ENCODE peak calls at places on chromosome 1, in five cellular contexts. C is NCI-H1930; D is activated naive CD4-positive, alpha-beta T cell treated with anti-CD3 and anti-CD28 coated beads, Interleukin-2, amount 10 ng/mL, durations not matched to agents 7 days and 5 days; T is right atrium auricular region; J is activated T-cell treated with anti-CD3 and anti-CD28 coated beads, Interleukin-2, amount 50 U/mL, for 72 hours. E is an unnamed sample.

GRCh38 chr1:5140136-5140535 is 485.7 kb downstream of the AJAP1 start:
- DNase-seq in C (no peak), D (no peak), T (no peak), J (no peak), E (no peak)

GRCh38 chr1:223716302-223716862 is 4.0 kb downstream of the CAPN2 start:
- DNase-seq in C (no peak), D (peak; percentile 80), T (no peak), J (peak; percentile 57), E (no peak)

GRCh38 chr1:161727343-161727924 is 6.1 kb downstream of the FCRLB start:
- DNase-seq in C (no peak), D (peak; percentile 63), T (no peak), J (peak; percentile 31), E (no peak)

GRCh38 chr1:218254296-218254918 is 30.7 kb upstream of the RRP15 start:
- DNase-seq in C (no peak), D (no peak), T (no peak), J (no peak), E (no peak)

GRCh38 chr1:194277927-194278326 is 1091.5 kb upstream of the B3GALT2 start:
- DNase-seq in C (no peak), D (no peak), T (no peak), J (no peak), E (no peak)

GRCh38 chr1:199907361-199907760 is 120.1 kb upstream of the NR5A2 start:
- DNase-seq in C (no peak), D (no peak), T (no peak), J (no peak), E (no peak)

GRCh38 chr1:180157108-180157507 is 2.4 kb downstream of the QSOX1 start:
- DNase-seq in C (no peak), D (no peak), T (peak; percentile 55), J (no peak), E (no peak)

GRCh38 chr1:169295425-169295824 is 72.2 kb downstream of the NME7 start:
- DNase-seq in C (no peak), D (no peak), T (no peak), J (no peak), E (no peak)

GRCh38 chr1:179883739-179884138 is 1.7 kb downstream of the TOR1AIP1 start:
- DNase-seq in C (no peak), D (peak; percentile 76), T (no peak), J (peak; percentile 70), E (no peak)

GRCh38 chr1:153534933-153535663 is 693 bp downstream of the S100A6 start:
- DNase-seq in C (no peak), D (peak; percentile 67), T (peak; percentile 85), J (peak; percentile 58), E (no peak)

GRCh38 chr1:19011832-19012231 is 55.4 kb upstream of the IFFO2 start:
- DNase-seq in C (no peak), D (no peak), T (no peak), J (no peak), E (no peak)

GRCh38 chr1:221117548-221117951 is 238.3 kb downstream of the HLX start:
- DNase-seq in C (no peak), D (no peak), T (peak; percentile 61), J (no peak), E (no peak)

GRCh38 chr1:167152192-167152876 is 58.5 kb downstream of the STYXL2 start:
- DNase-seq in C (no peak), D (no peak), T (no peak), J (peak; percentile 6), E (no peak)

GRCh38 chr1:67534627-67535065 is 104.4 kb upstream of the SERBP1 start:
- DNase-seq in C (no peak), D (no peak), T (no peak), J (no peak), E (no peak)

GRCh38 chr1:234610582-234611152 is 689 bp upstream of the IRF2BP2 start:
- DNase-seq in C (peak; percentile 91), D (peak; percentile 93), T (peak; percentile 98), J (peak; percentile 95), E (peak; percentile 69)

GRCh38 chr1:183870351-183871077 is 65.6 kb downstream of the RGL1 start:
- DNase-seq in C (no peak), D (no peak), T (peak; percentile 87), J (no peak), E (no peak)

GRCh38 chr1:4972761-4973320 is 318.4 kb downstream of the AJAP1 start:
- DNase-seq in C (no peak), D (no peak), T (peak; percentile 18), J (no peak), E (no peak)

GRCh38 chr1:234970371-234970730 is 158.3 kb downstream of the TOMM20 start:
- DNase-seq in C (no peak), D (no peak), T (no peak), J (no peak), E (no peak)

GRCh38 chr1:211280910-211281309 is 21.7 kb downstream of the RCOR3 start:
- DNase-seq in C (no peak), D (no peak), T (no peak), J (peak; percentile 21), E (no peak)

GRCh38 chr1:27960762-27961645 is 1.2 kb downstream of the XKR8 start:
- DNase-seq in C (no peak), D (no peak), T (peak; percentile 62), J (no peak), E (no peak)

GRCh38 chr1:67214420-67215174 is 48.3 kb downstream of the IL23R start:
- DNase-seq in C (no peak), D (peak; percentile 75), T (no peak), J (peak; percentile 66), E (no peak)

GRCh38 chr1:228038387-228039005 is 31.7 kb downstream of the WNT3A start:
- DNase-seq in C (no peak), D (no peak), T (no peak), J (no peak), E (no peak)

GRCh38 chr1:21175670-21176581 is 771 bp downstream of the EIF4G3 start:
- DNase-seq in C (peak; percentile 15), D (peak; percentile 62), T (no peak), J (peak; percentile 60), E (peak; percentile 9)

GRCh38 chr1:227891223-227891954 is 56.3 kb downstream of the WNT9A start:
- DNase-seq in C (no peak), D (no peak), T (peak; percentile 52), J (no peak), E (no peak)

GRCh38 chr1:162993866-162994265 is 75.3 kb upstream of the RGS4 start:
- DNase-seq in C (no peak), D (no peak), T (no peak), J (no peak), E (no peak)

GRCh38 chr1:3547055-3548005 is 64.0 kb downstream of the MEGF6 start:
- DNase-seq in C (no peak), D (no peak), T (no peak), J (no peak), E (peak; percentile 23)